ENCODE peak calls at places on chromosome 17, in eight cellular contexts. One of them, this sample, is unnamed.

GRCh38 chr17:50534222-50534978 is 1.9 kb downstream of the EPN3 start:
- DNase-seq in small intestine: peak
- DNase-seq in MM.1S: no peak
- DNase-seq in heart right ventricle: no peak
- DNase-seq in adrenal gland: peak
- DNase-seq in right atrium auricular region: no peak
- DNase-seq in GM06990: no peak
- DNase-seq in AG04449: no peak
- DNase-seq in this sample: peak

GRCh38 chr17:56274491-56274890 is 121.2 kb downstream of the ANKFN1 start:
- DNase-seq in MM.1S: no peak
- DNase-seq in adrenal gland: no peak
- DNase-seq in small intestine: no peak
- DNase-seq in AG04449: no peak
- DNase-seq in right atrium auricular region: no peak
- DNase-seq in heart right ventricle: no peak
- DNase-seq in GM06990: no peak
- DNase-seq in this sample: no peak

GRCh38 chr17:20852541-20853370 is 190.1 kb downstream of the USP22 start:
- DNase-seq in small intestine: no peak
- DNase-seq in AG04449: no peak
- DNase-seq in heart right ventricle: peak
- DNase-seq in GM06990: no peak
- DNase-seq in adrenal gland: no peak
- DNase-seq in right atrium auricular region: peak
- DNase-seq in MM.1S: peak
- DNase-seq in this sample: no peak

GRCh38 chr17:79925242-79925957 is 86.2 kb upstream of the CBX4 start:
- DNase-seq in adrenal gland: peak
- DNase-seq in right atrium auricular region: no peak
- DNase-seq in heart right ventricle: peak
- DNase-seq in AG04449: no peak
- DNase-seq in small intestine: peak
- DNase-seq in GM06990: no peak
- DNase-seq in MM.1S: no peak
- DNase-seq in this sample: peak

GRCh38 chr17:77107506-77108433 is 33.0 kb upstream of the SEC14L1 start:
- DNase-seq in MM.1S: peak
- DNase-seq in AG04449: no peak
- DNase-seq in GM06990: peak
- DNase-seq in adrenal gland: no peak
- DNase-seq in right atrium auricular region: no peak
- DNase-seq in small intestine: peak
- DNase-seq in heart right ventricle: no peak
- DNase-seq in this sample: no peak

GRCh38 chr17:44004761-44005526 is 522 bp downstream of the NAGS start:
- DNase-seq in right atrium auricular region: no peak
- DNase-seq in heart right ventricle: no peak
- DNase-seq in small intestine: peak
- DNase-seq in MM.1S: no peak
- DNase-seq in adrenal gland: no peak
- DNase-seq in GM06990: no peak
- DNase-seq in AG04449: no peak
- DNase-seq in this sample: peak

GRCh38 chr17:80575057-80575875 is 30.6 kb downstream of the RPTOR start:
- DNase-seq in adrenal gland: peak
- DNase-seq in right atrium auricular region: peak
- DNase-seq in small intestine: peak
- DNase-seq in GM06990: peak
- DNase-seq in heart right ventricle: peak
- DNase-seq in MM.1S: peak
- DNase-seq in AG04449: peak
- DNase-seq in this sample: peak

GRCh38 chr17:81681672-81682071 is 1.9 kb downstream of the ARL16 start:
- DNase-seq in small intestine: no peak
- DNase-seq in MM.1S: no peak
- DNase-seq in AG04449: no peak
- DNase-seq in heart right ventricle: no peak
- DNase-seq in GM06990: no peak
- DNase-seq in right atrium auricular region: no peak
- DNase-seq in adrenal gland: no peak
- DNase-seq in this sample: no peak

GRCh38 chr17:11279776-11280344 is 38.8 kb downstream of the SHISA6 start:
- DNase-seq in adrenal gland: no peak
- DNase-seq in AG04449: no peak
- DNase-seq in heart right ventricle: no peak
- DNase-seq in GM06990: no peak
- DNase-seq in MM.1S: no peak
- DNase-seq in small intestine: no peak
- DNase-seq in right atrium auricular region: no peak
- DNase-seq in this sample: no peak

GRCh38 chr17:5619088-5619740 is 34.9 kb upstream of the NLRP1 start:
- DNase-seq in GM06990: no peak
- DNase-seq in adrenal gland: no peak
- DNase-seq in MM.1S: no peak
- DNase-seq in small intestine: no peak
- DNase-seq in AG04449: no peak
- DNase-seq in right atrium auricular region: no peak
- DNase-seq in heart right ventricle: no peak
- DNase-seq in this sample: no peak
- H3K4me3 ChIP-seq in GM06990: no peak
- H3K4me3 ChIP-seq in adrenal gland: no peak
- H3K4me3 ChIP-seq in MM.1S: no peak
- H3K4me3 ChIP-seq in small intestine: no peak
- H3K4me3 ChIP-seq in AG04449: no peak
- H3K4me3 ChIP-seq in right atrium auricular region: no peak
- H3K4me3 ChIP-seq in heart right ventricle: no peak
- H3K4me3 ChIP-seq in this sample: no peak

DNA sequence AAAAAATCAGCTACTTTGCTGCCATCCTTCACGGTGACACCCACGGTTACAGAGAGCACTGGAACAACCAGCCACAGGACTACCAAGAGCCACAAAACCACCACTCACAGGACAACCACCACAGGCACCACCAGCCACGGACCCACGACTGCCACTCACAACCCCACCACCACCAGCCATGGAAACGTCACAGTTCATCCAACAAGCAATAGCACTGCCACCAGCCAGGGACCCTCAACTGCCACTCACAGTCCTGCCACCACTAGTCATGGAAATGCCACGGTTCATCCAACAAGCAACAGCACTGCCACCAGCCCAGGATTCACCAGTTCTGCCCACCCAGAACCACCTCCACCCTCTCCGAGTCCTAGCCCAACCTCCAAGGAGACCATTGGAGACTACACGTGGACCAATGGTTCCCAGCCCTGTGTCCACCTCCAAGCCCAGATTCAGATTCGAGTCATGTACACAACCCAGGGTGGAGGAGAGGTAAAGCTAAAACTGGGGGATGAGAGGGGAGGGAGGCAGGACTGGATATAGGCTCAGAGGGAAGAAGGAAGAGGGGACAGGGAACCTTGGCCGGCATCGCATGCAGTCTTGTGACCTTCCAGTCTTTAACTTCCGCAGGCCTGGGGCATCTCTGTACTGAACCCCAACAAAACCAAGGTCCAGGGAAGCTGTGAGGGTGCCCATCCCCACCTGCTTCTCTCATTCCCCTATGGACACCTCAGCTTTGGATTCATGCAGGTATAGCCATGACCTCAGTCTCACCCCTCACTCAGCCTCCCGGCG is 597 bp downstream of the CD68 start:
- DNase-seq in small intestine: peak
- DNase-seq in GM06990: peak
- DNase-seq in MM.1S: peak
- DNase-seq in AG04449: no peak
- DNase-seq in adrenal gland: no peak
- DNase-seq in right atrium auricular region: no peak
- DNase-seq in heart right ventricle: no peak
- DNase-seq in this sample: no peak
- H3K4me3 ChIP-seq in small intestine: peak
- H3K4me3 ChIP-seq in GM06990: no peak
- H3K4me3 ChIP-seq in MM.1S: no peak
- H3K4me3 ChIP-seq in AG04449: peak
- H3K4me3 ChIP-seq in adrenal gland: peak
- H3K4me3 ChIP-seq in right atrium auricular region: peak
- H3K4me3 ChIP-seq in heart right ventricle: peak
- H3K4me3 ChIP-seq in this sample: no peak

GRCh38 chr17:42076797-42077559 is 21.3 kb downstream of the ZNF385C start:
- DNase-seq in right atrium auricular region: no peak
- DNase-seq in small intestine: no peak
- DNase-seq in heart right ventricle: no peak
- DNase-seq in MM.1S: no peak
- DNase-seq in AG04449: no peak
- DNase-seq in adrenal gland: no peak
- DNase-seq in GM06990: no peak
- DNase-seq in this sample: no peak

GRCh38 chr17:42075789-42076188 is 22.5 kb downstream of the ZNF385C start:
- DNase-seq in adrenal gland: no peak
- DNase-seq in right atrium auricular region: no peak
- DNase-seq in AG04449: no peak
- DNase-seq in GM06990: no peak
- DNase-seq in MM.1S: no peak
- DNase-seq in small intestine: no peak
- DNase-seq in heart right ventricle: no peak
- DNase-seq in this sample: no peak

GRCh38 chr17:42071810-42072209 is 21.4 kb upstream of the C17orf113 start:
- DNase-seq in adrenal gland: no peak
- DNase-seq in AG04449: no peak
- DNase-seq in heart right ventricle: no peak
- DNase-seq in small intestine: no peak
- DNase-seq in right atrium auricular region: no peak
- DNase-seq in MM.1S: no peak
- DNase-seq in GM06990: no peak
- DNase-seq in this sample: no peak

GRCh38 chr17:42068979-42069378 is 18.6 kb upstream of the C17orf113 start:
- DNase-seq in AG04449: no peak
- DNase-seq in GM06990: no peak
- DNase-seq in heart right ventricle: no peak
- DNase-seq in right atrium auricular region: no peak
- DNase-seq in adrenal gland: no peak
- DNase-seq in MM.1S: no peak
- DNase-seq in small intestine: no peak
- DNase-seq in this sample: no peak

DNA sequence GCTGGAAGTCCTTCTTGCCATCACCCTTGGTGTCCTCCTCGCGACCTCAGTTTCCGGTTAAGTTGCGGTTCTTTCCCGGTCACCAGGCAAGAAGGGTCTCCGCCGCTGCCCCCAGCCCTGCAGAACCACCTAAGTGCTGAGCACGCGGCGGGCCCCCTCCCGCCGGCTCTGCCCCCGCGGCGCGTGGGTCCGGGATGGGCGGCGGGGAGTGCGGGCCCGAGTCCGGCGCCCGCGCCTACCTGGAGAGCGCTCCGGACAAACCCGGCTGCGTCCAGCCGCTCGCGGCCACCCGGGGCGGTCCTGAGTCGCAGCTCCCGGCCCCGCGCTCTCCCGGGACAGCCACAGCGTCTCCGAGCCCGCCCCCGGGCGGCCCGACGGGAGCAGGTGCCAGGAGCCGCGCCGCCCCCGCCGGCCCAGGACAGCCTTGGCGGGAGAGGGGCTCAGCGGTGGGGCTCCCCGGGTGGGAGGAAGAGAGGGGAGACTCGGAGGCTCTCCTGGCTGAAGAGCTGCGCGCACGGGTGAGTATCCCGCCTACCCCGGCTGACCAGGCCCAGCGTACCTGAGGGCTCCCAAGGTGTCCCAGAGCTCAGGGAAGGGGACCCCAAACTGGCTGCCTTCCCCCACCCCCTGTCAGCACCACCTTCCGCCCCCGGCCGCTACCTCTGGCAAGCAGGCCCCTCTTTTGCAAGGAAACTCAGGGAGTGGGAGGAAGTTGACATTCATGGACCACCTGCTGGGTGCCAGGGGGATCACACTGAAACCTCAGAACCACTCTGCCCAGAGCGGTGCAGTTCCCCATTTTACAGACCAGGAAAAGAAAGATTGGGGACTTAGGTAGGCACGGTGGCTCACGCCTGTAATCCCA is 22.2 kb upstream of the C17orf113 start:
- DNase-seq in right atrium auricular region: no peak
- DNase-seq in GM06990: no peak
- DNase-seq in adrenal gland: no peak
- DNase-seq in heart right ventricle: no peak
- DNase-seq in MM.1S: no peak
- DNase-seq in AG04449: no peak
- DNase-seq in small intestine: no peak
- DNase-seq in this sample: no peak
- H3K4me3 ChIP-seq in right atrium auricular region: peak
- H3K4me3 ChIP-seq in GM06990: peak
- H3K4me3 ChIP-seq in adrenal gland: peak
- H3K4me3 ChIP-seq in heart right ventricle: peak
- H3K4me3 ChIP-seq in MM.1S: no peak
- H3K4me3 ChIP-seq in AG04449: no peak
- H3K4me3 ChIP-seq in small intestine: peak
- H3K4me3 ChIP-seq in this sample: peak

GRCh38 chr17:57496382-57496781 is 240.1 kb downstream of the MSI2 start:
- DNase-seq in right atrium auricular region: no peak
- DNase-seq in MM.1S: no peak
- DNase-seq in adrenal gland: no peak
- DNase-seq in small intestine: no peak
- DNase-seq in GM06990: no peak
- DNase-seq in AG04449: no peak
- DNase-seq in heart right ventricle: no peak
- DNase-seq in this sample: no peak

GRCh38 chr17:57493171-57493570 is 236.8 kb downstream of the MSI2 start:
- DNase-seq in MM.1S: no peak
- DNase-seq in AG04449: no peak
- DNase-seq in small intestine: no peak
- DNase-seq in GM06990: no peak
- DNase-seq in heart right ventricle: no peak
- DNase-seq in adrenal gland: no peak
- DNase-seq in right atrium auricular region: no peak
- DNase-seq in this sample: no peak

GRCh38 chr17:57493625-57494024 is 237.3 kb downstream of the MSI2 start:
- DNase-seq in adrenal gland: no peak
- DNase-seq in small intestine: no peak
- DNase-seq in MM.1S: no peak
- DNase-seq in heart right ventricle: no peak
- DNase-seq in right atrium auricular region: no peak
- DNase-seq in AG04449: no peak
- DNase-seq in GM06990: no peak
- DNase-seq in this sample: no peak

GRCh38 chr17:57490890-57491289 is 234.6 kb downstream of the MSI2 start:
- DNase-seq in AG04449: no peak
- DNase-seq in MM.1S: no peak
- DNase-seq in heart right ventricle: no peak
- DNase-seq in small intestine: no peak
- DNase-seq in GM06990: no peak
- DNase-seq in adrenal gland: no peak
- DNase-seq in right atrium auricular region: no peak
- DNase-seq in this sample: no peak

GRCh38 chr17:57494446-57494845 is 238.1 kb downstream of the MSI2 start:
- DNase-seq in MM.1S: no peak
- DNase-seq in small intestine: no peak
- DNase-seq in adrenal gland: no peak
- DNase-seq in right atrium auricular region: no peak
- DNase-seq in AG04449: no peak
- DNase-seq in heart right ventricle: no peak
- DNase-seq in GM06990: no peak
- DNase-seq in this sample: no peak
- H3K4me3 ChIP-seq in MM.1S: no peak
- H3K4me3 ChIP-seq in small intestine: no peak
- H3K4me3 ChIP-seq in adrenal gland: no peak
- H3K4me3 ChIP-seq in right atrium auricular region: no peak
- H3K4me3 ChIP-seq in AG04449: no peak
- H3K4me3 ChIP-seq in heart right ventricle: no peak
- H3K4me3 ChIP-seq in GM06990: no peak
- H3K4me3 ChIP-seq in this sample: no peak

This sample was measured in pancreas.